ENCODE peak calls at places on chromosomes 16 and 17, in four cellular contexts. K is trophoblast cell, L is GM19239, V is WERI-Rb-1. O is an unnamed sample.

GRCh38 chr16:305916-306315 is 23.0 kb downstream of the PDIA2 start:
- DNase-seq in K (no peak), L (no peak), V (no peak), O (no peak)

GRCh38 chr16:73326221-73326620 is 278.3 kb upstream of the ZFHX3 start:
- DNase-seq in K (peak), L (no peak), V (no peak), O (no peak)

GRCh38 chr17:58120195-58120822 is 27.9 kb upstream of the OR4D1 start:
- DNase-seq in K (peak), L (peak), V (no peak), O (peak)

GRCh38 chr17:17035490-17035889 is 6.8 kb upstream of the MPRIP start:
- DNase-seq in K (no peak), L (no peak), V (no peak), O (no peak)

GRCh38 chr17:66910651-66911285 is 53.7 kb upstream of the CACNG4 start:
- DNase-seq in K (no peak), L (no peak), V (no peak), O (no peak)

GRCh38 chr17:10598620-10599019 is 49.2 kb upstream of the MYH2 start:
- DNase-seq in K (no peak), L (no peak), V (no peak), O (no peak)

GRCh38 chr17:16286947-16287562 is 66.2 kb downstream of the CENPV start:
- DNase-seq in K (no peak), L (peak), V (no peak), O (peak)

GRCh38 chr17:47852113-47852949 is 1.4 kb upstream of the SP6 start:
- DNase-seq in K (no peak), L (no peak), V (no peak), O (peak)

GRCh38 chr16:29736764-29737163 is 9.0 kb downstream of the C16orf54 start:
- DNase-seq in K (no peak), L (no peak), V (no peak), O (no peak)

GRCh38 chr16:3112058-3112880 is at the start of gene ZNF205:
- DNase-seq in K (no peak), L (no peak), V (peak), O (no peak)

GRCh38 chr17:29074488-29074887 is 31.5 kb downstream of the PIPOX start:
- DNase-seq in K (no peak), L (no peak), V (no peak), O (no peak)

GRCh38 chr17:11853321-11854151 is 143.7 kb downstream of the ZNF18 start:
- DNase-seq in K (no peak), L (no peak), V (no peak), O (no peak)

GRCh38 chr16:78543066-78543465 is 443.6 kb downstream of the WWOX start:
- DNase-seq in K (no peak), L (no peak), V (no peak), O (no peak)

GRCh38 chr16:13296206-13296605 is 394.8 kb downstream of the SHISA9 start:
- DNase-seq in K (no peak), L (no peak), V (no peak), O (no peak)

GRCh38 chr16:82793550-82794244 is 166.9 kb downstream of the CDH13 start:
- DNase-seq in K (no peak), L (no peak), V (no peak), O (no peak)

GRCh38 chr16:89297156-89297869 is 79.8 kb downstream of the ZNF778 start:
- DNase-seq in K (no peak), L (no peak), V (no peak), O (no peak)

GRCh38 chr16:20073203-20074088 is at the start of gene GPR139:
- DNase-seq in K (no peak), L (no peak), V (no peak), O (no peak)

GRCh38 chr16:85215478-85216120 is 103.3 kb upstream of the CIBAR2 start:
- DNase-seq in K (no peak), L (no peak), V (no peak), O (no peak)

GRCh38 chr16:72172105-72173034 is at the start of gene PMFBP1:
- DNase-seq in K (peak), L (peak), V (no peak), O (peak)

GRCh38 chr17:10792156-10792555 is 11.7 kb downstream of the TMEM238L start:
- DNase-seq in K (peak), L (no peak), V (no peak), O (no peak)

GRCh38 chr17:9998060-9998459 is 93.0 kb upstream of the RCVRN start:
- DNase-seq in K (no peak), L (no peak), V (no peak), O (no peak)

GRCh38 chr17:15934866-15935265 is 10.1 kb upstream of the ADORA2B start:
- DNase-seq in K (no peak), L (no peak), V (no peak), O (no peak)

GRCh38 chr16:89404561-89404960 is 85.8 kb downstream of the ANKRD11 start:
- DNase-seq in K (no peak), L (no peak), V (no peak), O (no peak)

GRCh38 chr16:86501989-86502855 is 8.1 kb upstream of the FOXF1 start:
- DNase-seq in K (no peak), L (no peak), V (no peak), O (no peak)

GRCh38 chr17:47244697-47245096 is 8.9 kb upstream of the ITGB3 start:
- DNase-seq in K (no peak), L (no peak), V (no peak), O (no peak)

GRCh38 chr17:48630925-48631692 is 5.0 kb upstream of the HOXB9 start:
- DNase-seq in K (no peak), L (no peak), V (peak), O (no peak)

GRCh38 chr16:81611721-81612120 is 167.1 kb downstream of the CMIP start:
- DNase-seq in K (no peak), L (no peak), V (no peak), O (no peak)

GRCh38 chr17:44314869-44315661 is 6.7 kb downstream of the RUNDC3A start:
- DNase-seq in K (peak), L (peak), V (no peak), O (peak)

GRCh38 chr16:66885491-66885890 is 5.2 kb downstream of the PDP2 start:
- DNase-seq in K (no peak), L (no peak), V (no peak), O (no peak)

GRCh38 chr17:76408037-76408849 is 23.8 kb downstream of the SPHK1 start:
- DNase-seq in K (peak), L (peak), V (peak), O (peak)

GRCh38 chr16:11139624-11140375 is 116.2 kb downstream of the SOCS1 start:
- DNase-seq in K (no peak), L (no peak), V (no peak), O (no peak)

GRCh38 chr17:75552847-75553552 is 27.5 kb downstream of the LLGL2 start:
- DNase-seq in K (peak), L (no peak), V (no peak), O (no peak)

GRCh38 chr16:85395207-85395912 is 217.8 kb upstream of the GSE1 start:
- DNase-seq in K (peak), L (peak), V (peak), O (peak)

GRCh38 chr17:16199093-16199492 is 16.2 kb downstream of the NCOR1 start:
- DNase-seq in K (no peak), L (no peak), V (no peak), O (no peak)

O was measured in GM13976.